ENCODE peak calls at places on chromosomes 4 and X, in nine cellular contexts. Q is AG09319, A is brain microvascular endothelial cell, D is neural crest cell, S is cardiac muscle cell, H is ovary, O is upper lobe of left lung, W is progenitor cell of endocrine pancreas, I is AG10803. N is an unnamed sample.

GRCh38 chr4:82017680-82018079 is 356.1 kb downstream of the HNRNPD start:
- DNase-seq in I (peak; percentile 9), S (peak; percentile 80), D (peak; percentile 25), A (peak; percentile 7), Q (no peak), O (no peak), W (no peak), H (no peak), N (no peak)

GRCh38 chrX:10989386-10989785 is 121.7 kb upstream of the HCCS start:
- DNase-seq in O (no peak), I (no peak), D (no peak), A (peak; percentile 7), Q (no peak), H (no peak), W (no peak), S (peak; percentile 49), N (no peak)

GRCh38 chr4:55068522-55068921 is 56.9 kb downstream of the KDR start:
- DNase-seq in A (no peak), W (no peak), D (no peak), H (no peak), Q (no peak), O (no peak), S (no peak), I (no peak), N (no peak)

GRCh38 chr4:128812360-128812958 is 3.0 kb downstream of the JADE1 start:
- DNase-seq in O (no peak), H (no peak), A (peak; percentile 66), W (peak; percentile 40), I (peak; percentile 74), D (no peak), Q (no peak), S (peak; percentile 83), N (peak; percentile 39)

GRCh38 chr4:1241466-1241935 is 7.4 kb downstream of the CTBP1 start:
- DNase-seq in Q (no peak), S (no peak), A (no peak), W (no peak), O (peak; percentile 64), H (peak; percentile 18), I (no peak), D (no peak), N (no peak)

GRCh38 chr4:89216866-89217265 is 90.7 kb downstream of the GPRIN3 start:
- DNase-seq in S (no peak), Q (no peak), A (no peak), W (no peak), O (no peak), D (no peak), H (no peak), I (no peak), N (no peak)

GRCh38 chr4:36399762-36400353 is 118.4 kb downstream of the DTHD1 start:
- DNase-seq in W (no peak), A (no peak), D (peak; percentile 26), H (no peak), S (peak; percentile 37), Q (no peak), I (no peak), O (no peak), N (no peak)

GRCh38 chrX:72117636-72118215 is 14.0 kb downstream of the RTL5 start:
- DNase-seq in O (no peak), W (no peak), H (no peak), I (peak; percentile 25), S (no peak), Q (no peak), A (no peak), D (no peak), N (no peak)

GRCh38 chrX:99353412-99353811 is 1056.7 kb downstream of the PCDH19 start:
- DNase-seq in I (no peak), S (peak; percentile 20), Q (no peak), D (no peak), O (no peak), A (no peak), W (no peak), H (no peak), N (no peak)

GRCh38 chr4:26320453-26321325 is at the start of gene RBPJ:
- DNase-seq in W (peak; percentile 87), D (peak; percentile 90), S (peak; percentile 97), A (peak; percentile 94), Q (peak; percentile 95), H (peak; percentile 94), O (peak; percentile 96), I (peak; percentile 96), N (peak; percentile 64)

GRCh38 chrX:9221714-9222113 is 187.8 kb upstream of the FAM9B start:
- DNase-seq in S (no peak), A (no peak), Q (no peak), O (no peak), I (no peak), H (no peak), D (no peak), W (no peak), N (no peak)

GRCh38 chr4:15410750-15411149 is 17.1 kb upstream of the C1QTNF7 start:
- DNase-seq in S (peak; percentile 2), O (no peak), D (no peak), H (no peak), I (no peak), W (no peak), A (no peak), Q (no peak), N (no peak)

DNA sequence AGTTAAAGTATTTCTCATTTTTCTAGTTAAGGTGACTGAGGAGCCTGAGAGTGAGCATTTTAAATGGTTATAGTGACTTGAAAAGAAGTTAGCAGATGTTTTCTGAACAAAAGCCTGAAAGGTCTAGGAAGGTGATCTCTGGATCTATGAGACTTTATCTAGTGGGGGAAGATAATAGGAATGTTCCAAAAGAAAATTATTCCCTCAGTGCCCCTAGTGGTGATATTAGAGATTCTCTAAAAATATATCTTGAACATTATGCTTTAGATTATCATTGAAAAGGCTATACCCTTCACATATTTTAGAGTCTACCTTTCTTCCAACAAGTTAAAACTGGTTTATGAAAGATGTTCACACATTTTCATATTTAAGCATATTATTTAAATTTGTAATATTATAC is 69.0 kb upstream of the SPANXN1 start:
- DNase-seq in Q (no peak), W (no peak), H (no peak), I (no peak), O (no peak), S (no peak), A (no peak), D (no peak), N (no peak)
- TF ChIP-seq CTCF in Q (no peak), W (peak; percentile 45), H (no peak), I (no peak), O (no peak), S (no peak), A (peak; percentile 4), D (peak; percentile 55), N (peak; percentile 17)

DNA sequence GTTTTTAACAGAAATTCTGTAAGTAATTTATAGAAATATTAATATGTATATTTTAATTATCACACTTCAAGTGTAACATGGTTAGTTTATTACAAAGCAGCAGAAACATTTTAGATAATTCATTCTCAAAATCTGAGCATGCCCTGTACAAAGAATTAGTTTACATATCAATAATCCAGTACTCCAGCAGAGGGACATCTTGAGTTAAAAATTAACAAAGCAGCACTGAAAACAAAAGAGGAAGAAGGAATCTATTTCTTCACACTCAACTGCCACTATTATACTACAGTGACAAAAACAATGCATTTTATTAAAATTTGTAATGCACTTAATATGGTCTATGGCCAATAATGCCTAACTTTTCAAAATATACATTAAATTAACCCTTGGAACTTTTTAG is 179.1 kb upstream of the KLHL4 start:
- DNase-seq in W (no peak), H (no peak), S (peak; percentile 48), I (no peak), Q (no peak), O (no peak), D (no peak), A (no peak), N (no peak)
- TF ChIP-seq CTCF in W (peak; percentile 56), H (no peak), S (peak; percentile 24), I (no peak), Q (peak; percentile 1), O (peak; percentile 21), D (peak; percentile 71), A (no peak), N (no peak)

GRCh38 chr4:45987858-45988257 is 136.0 kb downstream of the GABRG1 start:
- DNase-seq in D (no peak), W (no peak), Q (no peak), O (no peak), S (no peak), I (no peak), H (no peak), A (no peak), N (no peak)
- TF ChIP-seq CTCF in D (no peak), W (no peak), Q (no peak), O (no peak), S (no peak), I (no peak), H (no peak), A (no peak), N (no peak)

DNA sequence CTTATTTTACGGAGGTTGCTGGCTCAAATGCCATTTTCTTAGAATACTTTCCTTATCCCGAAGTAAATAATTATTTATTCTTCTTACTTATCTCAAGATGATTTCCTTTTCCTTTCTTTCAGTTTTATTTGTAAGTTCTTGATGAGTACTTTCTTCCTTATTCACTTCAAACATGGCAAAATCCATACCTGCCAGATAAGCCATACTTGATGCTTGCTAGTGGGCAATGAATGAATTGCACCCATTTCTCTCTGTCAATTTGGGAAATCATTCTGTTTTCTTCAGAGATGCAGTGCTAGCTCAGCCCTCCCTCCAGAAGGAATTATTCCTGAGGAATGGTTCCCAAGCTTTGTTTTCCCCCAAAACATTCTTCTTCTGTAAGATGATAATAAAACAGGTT is 598.3 kb downstream of the SPRY1 start:
- DNase-seq in D (no peak), H (no peak), S (no peak), W (no peak), I (no peak), O (no peak), A (no peak), Q (no peak), N (no peak)
- TF ChIP-seq CTCF in D (peak; percentile 56), H (no peak), S (peak; percentile 11), W (peak; percentile 41), I (peak; percentile 3), O (no peak), A (peak; percentile 49), Q (no peak), N (no peak)

N was measured in D721Med.